ENCODE peak calls at places on chromosomes 11 and 22, in four cellular contexts. Q, D, O and B are unnamed samples.

GRCh38 chr11:4551346-4551979 is 6.5 kb downstream of the OR52M1 start:
- DNase-seq in Q (peak), D (peak), O (no peak), B (no peak)

GRCh38 chr22:33932997-33933396 is 12.7 kb upstream of the LARGE1 start:
- DNase-seq in O (no peak), Q (no peak), D (peak), B (no peak)

GRCh38 chr11:131904756-131905155 is 534.3 kb downstream of the NTM start:
- DNase-seq in O (no peak), Q (peak), D (no peak), B (no peak)

GRCh38 chr11:118691926-118692830 is 12.7 kb upstream of the TREH start:
- DNase-seq in O (no peak), D (peak), Q (no peak), B (no peak)

GRCh38 chr22:49156662-49157285 is 670.9 kb downstream of the BRD1 start:
- DNase-seq in Q (no peak), O (no peak), D (peak), B (peak)

GRCh38 chr22:48489551-48490512 is 1337.8 kb downstream of the BRD1 start:
- DNase-seq in Q (no peak), D (no peak), O (no peak), B (peak)

GRCh38 chr11:119594639-119595249 is 134.3 kb downstream of the NECTIN1 start:
- DNase-seq in D (peak), Q (no peak), O (no peak), B (no peak)

GRCh38 chr11:129691154-129691553 is 124.5 kb upstream of the TMEM45B start:
- DNase-seq in Q (no peak), O (no peak), D (no peak), B (no peak)

GRCh38 chr22:46998346-46998745 is 235.9 kb downstream of the TBC1D22A start:
- DNase-seq in O (no peak), D (no peak), Q (no peak), B (no peak)

GRCh38 chr11:78646564-78647185 is 72.0 kb upstream of the NARS2 start:
- DNase-seq in D (peak), Q (peak), O (peak), B (peak)

GRCh38 chr22:28896611-28897010 is 13.2 kb downstream of the ZNRF3 start:
- DNase-seq in Q (peak), D (peak), O (no peak), B (no peak)

GRCh38 chr22:50305658-50306566 is 1.5 kb downstream of the PLXNB2 start:
- DNase-seq in D (peak), O (no peak), Q (peak), B (peak)

GRCh38 chr22:19873960-19874306 is 19.3 kb upstream of the GNB1L start:
- DNase-seq in Q (no peak), D (no peak), O (no peak), B (no peak)

GRCh38 chr22:19873138-19873959 is 18.7 kb upstream of the GNB1L start:
- DNase-seq in D (no peak), Q (no peak), O (no peak), B (no peak)

GRCh38 chr22:19871845-19872778 is 17.4 kb upstream of the GNB1L start:
- DNase-seq in Q (no peak), O (no peak), D (no peak), B (no peak)

GRCh38 chr22:19871023-19871844 is 16.6 kb upstream of the GNB1L start:
- DNase-seq in O (no peak), D (no peak), Q (no peak), B (no peak)

DNA sequence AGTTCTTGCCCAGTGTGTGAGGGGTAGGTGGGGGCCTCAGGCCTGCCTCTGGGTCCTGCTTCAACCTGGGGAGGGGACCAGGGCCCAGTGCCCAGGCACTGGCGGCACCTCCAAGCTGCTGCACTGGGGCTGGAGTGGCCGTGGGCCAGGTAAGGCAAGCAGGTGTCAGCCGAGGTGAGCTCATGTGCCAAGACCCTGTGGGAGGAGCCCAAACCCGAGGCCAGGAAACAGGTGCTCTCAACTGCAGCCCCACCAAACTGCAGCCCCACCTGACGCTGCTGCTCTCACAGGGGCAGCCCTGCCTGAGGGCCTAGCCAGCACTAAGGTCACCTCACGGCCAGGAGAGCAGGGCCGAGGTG is 18.1 kb upstream of the GNB1L start:
- DNase-seq in Q (no peak), O (no peak), D (no peak), B (no peak)
- TF ChIP-seq EZH2phosphoT487 in Q (no peak), O (no peak), D (no peak), B (no peak)

GRCh38 chr11:96426356-96427103 is 36.7 kb downstream of the JRKL start:
- DNase-seq in O (peak), Q (peak), D (peak), B (peak)
- TF ChIP-seq CTCF in O (peak), Q (peak), D (peak), B (peak)

GRCh38 chr22:32204211-32204855 is 540 bp downstream of the RFPL2 start:
- DNase-seq in D (no peak), O (no peak), Q (peak), B (peak)
- TF ChIP-seq EZH2phosphoT487 in D (no peak), O (no peak), Q (no peak), B (no peak)

GRCh38 chr22:39185601-39186012 is 33.1 kb upstream of the CBX7 start:
- DNase-seq in D (no peak), O (no peak), Q (no peak), B (no peak)
- TF ChIP-seq CTCF in D (no peak), O (no peak), Q (peak), B (peak)